ENCODE peak calls at places on chromosome 18, in five cellular contexts. E, N, P, Z and D are unnamed samples.

GRCh38 chr18:44458777-44459176 is 221.9 kb upstream of the SETBP1 start:
- DNase-seq in E (no peak), Z (peak; percentile 10), N (no peak), P (no peak), D (no peak)

GRCh38 chr18:24914148-24914525 is 437.8 kb downstream of the ZNF521 start:
- DNase-seq in P (no peak), Z (no peak), E (no peak), N (no peak), D (no peak)

GRCh38 chr18:79452190-79452990 is 56.7 kb downstream of the NFATC1 start:
- DNase-seq in P (no peak), Z (no peak), E (no peak), N (no peak), D (no peak)

GRCh38 chr18:59556265-59556664 is 141.0 kb downstream of the CCBE1 start:
- DNase-seq in N (no peak), P (no peak), E (no peak), Z (no peak), D (no peak)

GRCh38 chr18:48678237-48679115 is 139.6 kb downstream of the CTIF start:
- DNase-seq in Z (no peak), N (no peak), E (no peak), P (no peak), D (no peak)

GRCh38 chr18:43692291-43692690 is 415.0 kb upstream of the SYT4 start:
- DNase-seq in N (no peak), Z (no peak), P (no peak), E (no peak), D (no peak)

GRCh38 chr18:59159986-59160385 is 20.3 kb downstream of the SEC11C start:
- DNase-seq in Z (no peak), N (no peak), E (no peak), P (no peak), D (no peak)

GRCh38 chr18:6616981-6617380 is 112.5 kb upstream of the ARHGAP28 start:
- DNase-seq in Z (no peak), N (no peak), E (no peak), P (no peak), D (no peak)

GRCh38 chr18:21703241-21703820 is 1.2 kb downstream of the ABHD3 start:
- DNase-seq in P (no peak), E (peak; percentile 22), Z (no peak), N (peak; percentile 56), D (no peak)

GRCh38 chr18:39825485-39825884 is 2129.5 kb upstream of the PIK3C3 start:
- DNase-seq in Z (no peak), P (no peak), N (no peak), E (no peak), D (no peak)

GRCh38 chr18:44793186-44793585 is 112.5 kb downstream of the SETBP1 start:
- DNase-seq in Z (no peak), P (no peak), N (no peak), E (no peak), D (no peak)

GRCh38 chr18:50218432-50219197 is 23.7 kb upstream of the MYO5B start:
- DNase-seq in Z (peak; percentile 30), P (peak; percentile 61), N (peak; percentile 31), E (no peak), D (no peak)

GRCh38 chr18:48803951-48804855 is 146.6 kb downstream of the SMAD7 start:
- DNase-seq in Z (no peak), N (no peak), P (no peak), E (no peak), D (no peak)

GRCh38 chr18:55228191-55228590 is 268.9 kb upstream of the CCDC68 start:
- DNase-seq in N (no peak), P (no peak), E (no peak), Z (no peak), D (no peak)

GRCh38 chr18:51044928-51045587 is 15.0 kb downstream of the SMAD4 start:
- DNase-seq in Z (no peak), P (no peak), N (no peak), E (no peak), D (no peak)

GRCh38 chr18:5972298-5972697 is 77.0 kb upstream of the TMEM200C start:
- DNase-seq in Z (no peak), P (no peak), N (no peak), E (no peak), D (no peak)

GRCh38 chr18:78678318-78678695 is 301.3 kb upstream of the SALL3 start:
- DNase-seq in E (no peak), P (no peak), N (no peak), Z (no peak), D (no peak)

GRCh38 chr18:76878426-76878825 is 56.1 kb downstream of the ZNF236 start:
- DNase-seq in P (no peak), E (no peak), Z (no peak), N (no peak), D (no peak)

GRCh38 chr18:50751947-50752346 is 67.9 kb downstream of the MRO start:
- DNase-seq in E (no peak), Z (no peak), P (no peak), N (no peak), D (no peak)

GRCh38 chr18:48777026-48777736 is 173.6 kb downstream of the SMAD7 start:
- DNase-seq in Z (peak; percentile 85), E (peak; percentile 68), P (peak; percentile 64), N (peak; percentile 68), D (no peak)

GRCh38 chr18:45164551-45164950 is 450.7 kb upstream of the SLC14A2 start:
- DNase-seq in N (no peak), P (no peak), E (no peak), Z (no peak), D (no peak)

GRCh38 chr18:62088146-62088545 is 98.7 kb downstream of the PIGN start:
- DNase-seq in E (no peak), N (no peak), Z (no peak), P (peak; percentile 42), D (no peak)

GRCh38 chr18:52200406-52200805 is 139.6 kb upstream of the DCC start:
- DNase-seq in N (no peak), Z (no peak), P (no peak), E (no peak), D (no peak)

GRCh38 chr18:80213173-80213572 is 34.1 kb downstream of the PARD6G start:
- DNase-seq in E (no peak), P (no peak), N (no peak), Z (no peak), D (no peak)

GRCh38 chr18:58993260-58993659 is 128.6 kb downstream of the ZNF532 start:
- DNase-seq in P (no peak), N (no peak), E (no peak), Z (no peak), D (no peak)

GRCh38 chr18:36529747-36530146 is 232.2 kb downstream of the FHOD3 start:
- DNase-seq in P (no peak), E (no peak), Z (no peak), N (no peak), D (no peak)

GRCh38 chr18:8701546-8702118 is 3.7 kb upstream of the MTCL1 start:
- DNase-seq in P (no peak), N (no peak), Z (peak; percentile 58), E (no peak), D (no peak)

GRCh38 chr18:8703781-8704301 is 1.5 kb upstream of the MTCL1 start:
- DNase-seq in P (no peak), N (no peak), E (no peak), Z (no peak), D (no peak)

GRCh38 chr18:8704361-8705279 is 736 bp upstream of the MTCL1 start:
- DNase-seq in E (peak; percentile 82), N (peak; percentile 87), Z (peak; percentile 95), P (peak; percentile 80), D (peak; percentile 86)

GRCh38 chr18:8703181-8703638 is 2.1 kb upstream of the MTCL1 start:
- DNase-seq in N (no peak), P (no peak), E (no peak), Z (no peak), D (no peak)

DNA sequence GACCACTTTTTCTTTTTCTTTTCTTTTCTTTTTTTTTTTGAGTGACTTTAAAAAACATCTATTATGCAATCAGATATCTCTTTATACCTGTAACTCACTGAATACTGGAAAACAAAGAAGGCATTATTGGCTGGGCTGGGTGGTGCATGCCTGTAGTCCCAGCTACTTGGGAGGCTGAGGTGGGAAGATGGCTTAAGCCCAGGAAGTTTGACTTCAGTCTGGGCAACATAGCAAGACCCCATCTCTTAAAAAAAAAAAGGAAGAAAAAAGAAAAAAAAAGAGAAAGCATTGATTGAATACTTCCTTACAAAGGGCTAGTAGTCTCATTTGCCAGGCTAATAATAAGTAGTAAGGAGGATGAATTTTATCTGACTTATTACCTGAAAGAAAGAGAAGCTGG is 2.7 kb upstream of the MTCL1 start:
- DNase-seq in E (no peak), P (no peak), N (no peak), Z (no peak), D (no peak)
- H3K27me3 ChIP-seq in E (peaks cover 29% of the 10 kb centered on the region), P (peaks cover 14% of the 10 kb centered on the region), N (no peaks in the 10 kb centered on the region), Z (no peaks in the 10 kb centered on the region), D (no peaks in the 10 kb centered on the region)

GRCh38 chr18:63339920-63340484 is 20.4 kb upstream of the BCL2 start:
- DNase-seq in E (no peak), Z (peak; percentile 67), P (peak; percentile 71), N (no peak), D (no peak)
- H3K36me3 ChIP-seq in E (peaks cover 14% of the 10 kb centered on the region), Z (no peaks in the 10 kb centered on the region), P (peaks cover 70% of the 10 kb centered on the region), N (no peaks in the 10 kb centered on the region), D (peaks cover 25% of the 10 kb centered on the region)

DNA sequence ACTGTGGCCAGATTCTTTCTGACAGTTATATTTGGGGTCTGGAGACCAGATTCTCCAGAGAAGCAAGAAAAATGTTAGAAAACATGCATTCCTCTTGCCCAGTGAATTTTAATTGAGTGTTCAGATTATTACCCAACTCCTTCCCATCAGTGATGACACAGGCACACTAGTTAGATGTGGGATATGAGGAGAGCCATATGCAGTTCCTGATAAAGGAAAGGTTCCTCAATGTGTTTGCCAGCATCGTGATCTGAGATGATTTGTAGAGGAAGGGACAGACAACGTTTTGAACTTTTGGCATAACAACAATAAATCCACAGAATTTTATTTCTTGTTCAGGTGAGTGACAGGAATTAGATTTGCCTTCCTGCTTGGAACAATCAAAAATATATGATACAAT is 308.6 kb downstream of the PIEZO2 start:
- DNase-seq in N (no peak), E (no peak), Z (no peak), P (no peak), D (no peak)
- H3K4me1 ChIP-seq in N (no peaks in the 10 kb centered on the region), E (no peaks in the 10 kb centered on the region), Z (no peaks in the 10 kb centered on the region), P (no peaks in the 10 kb centered on the region), D (no peaks in the 10 kb centered on the region)

GRCh38 chr18:32920796-32921787 is 148.3 kb upstream of the KLHL14 start:
- DNase-seq in N (no peak), E (no peak), P (no peak), Z (peak; percentile 61), D (no peak)

GRCh38 chr18:32918692-32919250 is 145.9 kb upstream of the KLHL14 start:
- DNase-seq in E (no peak), Z (no peak), N (no peak), P (no peak), D (no peak)

GRCh38 chr18:32915526-32915925 is 142.7 kb upstream of the KLHL14 start:
- DNase-seq in P (no peak), N (no peak), Z (no peak), E (no peak), D (no peak)

GRCh38 chr18:32922951-32923430 is 150.2 kb upstream of the KLHL14 start:
- DNase-seq in P (no peak), E (no peak), N (no peak), Z (no peak), D (no peak)

GRCh38 chr18:32919799-32920198 is 147.0 kb upstream of the KLHL14 start:
- DNase-seq in N (peak; percentile 76), P (peak; percentile 7), E (no peak), Z (peak; percentile 55), D (no peak)
- H3K27me3 ChIP-seq in N (no peaks in the 10 kb centered on the region), P (no peaks in the 10 kb centered on the region), E (no peaks in the 10 kb centered on the region), Z (no peaks in the 10 kb centered on the region), D (no peaks in the 10 kb centered on the region)

GRCh38 chr18:68679531-68679930 is 35.4 kb downstream of the TMX3 start:
- DNase-seq in E (no peak), P (no peak), Z (no peak), N (no peak), D (no peak)
- H3K36me3 ChIP-seq in E (peaks cover 33% of the 10 kb centered on the region), P (peaks cover 80% of the 10 kb centered on the region), Z (no peaks in the 10 kb centered on the region), N (no peaks in the 10 kb centered on the region), D (peaks cover 23% of the 10 kb centered on the region)